ENCODE peak calls at places on chromosomes 3 and 15, in seven cellular contexts. N is adrenal gland, C is HL-60, U is body of pancreas, X is breast epithelium, W is MM.1S, O is uterus. P is an unnamed sample.

GRCh38 chr15:31091531-31091930 is 10.0 kb downstream of the TRPM1 start:
- DNase-seq in W (no peak), U (no peak), N (no peak), O (no peak), X (no peak), C (no peak), P (no peak)

GRCh38 chr3:56133423-56133822 is 334.8 kb downstream of the ERC2 start:
- DNase-seq in O (no peak), C (no peak), N (no peak), U (no peak), X (no peak), W (no peak), P (no peak)

GRCh38 chr3:195204360-195205166 is 66.4 kb downstream of the XXYLT1 start:
- DNase-seq in O (peak; percentile 24), C (no peak), W (no peak), N (peak; percentile 37), X (no peak), U (no peak), P (peak; percentile 16)

GRCh38 chr3:30003741-30004140 is 602.7 kb upstream of the TGFBR2 start:
- DNase-seq in O (no peak), C (no peak), X (no peak), N (no peak), U (no peak), W (no peak), P (no peak)

GRCh38 chr15:25960273-25960672 is 97.1 kb upstream of the ATP10A start:
- DNase-seq in U (no peak), W (no peak), N (no peak), O (no peak), X (no peak), C (no peak), P (no peak)

GRCh38 chr3:9673082-9673481 is 23.8 kb downstream of the MTMR14 start:
- DNase-seq in C (no peak), W (no peak), N (no peak), O (no peak), X (no peak), U (no peak), P (no peak)

GRCh38 chr15:76987276-76987675 is 7.7 kb upstream of the PSTPIP1 start:
- DNase-seq in O (no peak), N (no peak), C (no peak), U (peak; percentile 1), W (no peak), X (no peak), P (no peak)

GRCh38 chr3:69568458-69568857 is 170.8 kb upstream of the MITF start:
- DNase-seq in W (no peak), C (no peak), X (no peak), N (peak; percentile 31), U (no peak), O (no peak), P (no peak)

GRCh38 chr3:170301404-170301803 is 56.1 kb upstream of the SKIL start:
- DNase-seq in W (no peak), N (no peak), O (no peak), U (no peak), C (peak; percentile 78), X (no peak), P (no peak)

GRCh38 chr3:182544542-182544941 is 248.8 kb upstream of the ATP11B start:
- DNase-seq in X (no peak), N (no peak), O (no peak), U (no peak), C (no peak), W (no peak), P (no peak)

GRCh38 chr15:74396445-74397238 is 29.2 kb upstream of the CYP11A1 start:
- DNase-seq in C (no peak), U (no peak), O (no peak), W (no peak), X (no peak), N (no peak), P (no peak)

GRCh38 chr3:143298886-143299535 is 179.4 kb downstream of the CHST2 start:
- DNase-seq in W (no peak), X (no peak), C (no peak), U (no peak), O (no peak), N (no peak), P (no peak)

GRCh38 chr3:131591394-131591990 is 88.7 kb upstream of the MRPL3 start:
- DNase-seq in U (no peak), O (peak; percentile 56), W (no peak), N (peak; percentile 25), C (no peak), X (no peak), P (peak; percentile 51)

GRCh38 chr15:101258238-101259144 is 6.6 kb upstream of the CHSY1 start:
- DNase-seq in O (peak; percentile 66), X (no peak), W (peak; percentile 73), N (peak; percentile 82), C (no peak), U (peak; percentile 73), P (peak; percentile 53)

GRCh38 chr15:98889930-98890695 is 117.5 kb downstream of the PGPEP1L start:
- DNase-seq in W (no peak), X (no peak), N (no peak), U (no peak), O (no peak), C (no peak), P (no peak)

GRCh38 chr3:195508185-195508584 is 34.9 kb downstream of the PPP1R2 start:
- DNase-seq in U (no peak), X (no peak), N (no peak), C (no peak), W (no peak), O (no peak), P (no peak)

GRCh38 chr3:47799733-47800132 is 3.2 kb upstream of the DHX30 start:
- DNase-seq in O (no peak), W (peak; percentile 14), U (no peak), X (no peak), C (no peak), N (no peak), P (no peak)

GRCh38 chr3:12158387-12159226 is at the start of gene TIMP4:
- DNase-seq in U (peak; percentile 28), O (peak; percentile 25), C (no peak), W (no peak), N (peak; percentile 25), X (no peak), P (peak; percentile 41)

GRCh38 chr15:72339777-72340177 is 19.8 kb upstream of the CELF6 start:
- DNase-seq in X (no peak), U (no peak), N (no peak), C (peak; percentile 55), W (no peak), O (peak; percentile 32), P (no peak)

GRCh38 chr3:79230254-79230653 is 537.5 kb downstream of the ROBO1 start:
- DNase-seq in C (no peak), U (no peak), O (no peak), W (no peak), X (no peak), N (no peak), P (no peak)

GRCh38 chr3:171995486-171995885 is 43.9 kb upstream of the FNDC3B start:
- DNase-seq in O (no peak), U (no peak), N (no peak), W (no peak), X (no peak), C (no peak), P (no peak)

GRCh38 chr3:152267319-152267689 is 1.4 kb upstream of the MBNL1 start:
- DNase-seq in W (no peak), U (no peak), N (no peak), X (no peak), C (no peak), O (no peak), P (no peak)

GRCh38 chr3:188929138-188929537 is 242.6 kb upstream of the TPRG1 start:
- DNase-seq in N (no peak), C (no peak), X (no peak), O (no peak), W (no peak), U (peak; percentile 58), P (no peak)

GRCh38 chr3:123859177-123859576 is 25.0 kb downstream of the MYLK start:
- DNase-seq in W (no peak), X (no peak), C (no peak), N (no peak), O (no peak), U (no peak), P (no peak)

DNA sequence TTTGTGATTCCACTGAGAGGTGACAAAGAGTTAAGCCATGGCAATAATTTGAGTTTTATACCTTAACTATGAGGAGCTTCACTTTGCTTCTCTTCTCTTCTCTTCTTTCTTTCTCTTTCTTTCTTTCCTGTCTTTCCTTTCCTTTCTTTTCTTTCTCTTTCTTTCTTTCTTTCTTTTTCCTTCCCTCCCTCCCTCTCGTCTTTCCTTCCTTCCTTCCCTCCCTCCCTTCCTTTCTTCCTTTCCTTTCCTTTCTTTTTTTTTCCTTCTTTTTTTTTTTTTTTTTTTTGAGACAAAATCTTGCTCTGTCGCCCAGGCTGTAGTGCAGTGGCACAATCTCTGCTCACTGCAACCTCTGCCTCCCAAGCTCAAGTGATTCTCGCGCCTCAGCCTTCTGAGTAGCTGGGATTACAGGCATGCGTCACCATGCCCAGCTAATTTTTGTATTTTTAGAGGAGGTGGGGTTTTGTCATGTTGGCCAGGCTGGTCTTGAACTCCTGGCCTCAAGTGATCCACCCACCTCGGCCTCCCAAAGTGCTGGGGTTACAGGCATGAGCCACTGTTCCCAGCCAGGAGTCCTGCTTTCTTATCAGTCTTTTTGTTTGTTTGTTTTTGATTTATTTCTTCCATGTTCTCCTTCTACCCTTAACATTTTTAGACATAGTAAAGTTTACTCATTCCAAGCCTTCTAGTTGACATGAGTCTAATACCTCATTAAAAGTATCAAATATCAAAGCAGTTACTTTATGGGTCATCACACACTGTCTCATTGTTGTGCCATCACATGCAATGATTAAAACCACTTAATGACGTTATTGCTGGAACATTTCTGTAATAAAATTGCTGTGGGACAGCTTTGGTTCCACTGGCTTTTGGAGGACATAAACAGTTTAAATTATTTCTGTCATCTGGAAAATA is 29.9 kb downstream of the SLC49A4 start:
- DNase-seq in W (no peak), O (no peak), X (no peak), N (no peak), C (no peak), U (no peak), P (no peak)
- H3K27ac ChIP-seq in W (peak overlapping the region; percentile 51), O (peak overlapping the region; percentile 20), X (no peak overlapping the region), N (peak overlapping the region; percentile 25), C (no peak overlapping the region), U (no peak overlapping the region), P (no peak overlapping the region)

DNA sequence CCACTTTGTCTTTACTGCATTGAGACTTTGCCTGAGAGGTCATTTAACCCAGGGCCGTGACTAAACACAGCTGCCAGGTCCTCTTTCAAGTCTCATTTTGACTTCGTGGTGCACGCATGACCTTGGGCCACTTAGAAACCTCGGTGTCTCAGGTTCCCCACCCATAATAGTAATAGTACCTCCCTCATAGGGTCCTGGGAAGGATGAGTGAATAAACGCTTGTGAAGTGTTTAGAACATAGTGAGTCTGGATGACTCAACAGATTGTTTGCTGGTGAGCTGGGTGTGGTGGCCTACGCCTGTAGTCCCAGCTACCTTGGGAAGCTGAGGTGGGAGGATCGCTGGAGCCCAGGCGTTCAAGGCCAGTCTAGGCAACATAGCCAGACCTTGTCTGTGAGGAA is 56.3 kb downstream of the BDH1 start:
- DNase-seq in X (no peak), C (no peak), N (no peak), W (no peak), O (no peak), U (no peak), P (no peak)
- H3K27ac ChIP-seq in X (no peak overlapping the region), C (no peak overlapping the region), N (no peak overlapping the region), W (no peak overlapping the region), O (no peak overlapping the region), U (no peak overlapping the region), P (no peak overlapping the region)

GRCh38 chr15:92811514-92811913 is 88.6 kb upstream of the CHD2 start:
- DNase-seq in X (peak; percentile 61), U (peak; percentile 83), C (no peak), N (no peak), W (peak; percentile 46), O (peak; percentile 13), P (no peak)
- H3K27ac ChIP-seq in X (peak overlapping the region; percentile 99), U (peak overlapping the region; percentile 68), C (peak overlapping the region; percentile 97), N (peak overlapping the region; percentile 99), W (peak overlapping the region; percentile 98), O (peak overlapping the region; percentile 88), P (peak overlapping the region; percentile 94)

GRCh38 chr15:68480296-68480695 is 48.3 kb upstream of the ITGA11 start:
- DNase-seq in X (no peak), N (no peak), O (no peak), U (no peak), C (no peak), W (no peak), P (no peak)
- H3K27ac ChIP-seq in X (no peak overlapping the region), N (no peak overlapping the region), O (peak overlapping the region; percentile 87), U (no peak overlapping the region), C (no peak overlapping the region), W (no peak overlapping the region), P (no peak overlapping the region)